ENCODE peak calls at places on chromosome 7, in eight cellular contexts. L is heart right ventricle, W is HFFc6, A is activated B cell treated with CpG ODN at 0.5 μM for 24 hours, Y is CD14-positive monocyte, Q is A549, O is tibial nerve, K is neural progenitor cell. C is an unnamed sample.

GRCh38 chr7:100602889-100603696 is 930 bp downstream of the PCOLCE start:
- DNase-seq in K (peak), A (no peak), W (peak), L (peak), Y (no peak), O (peak), Q (no peak), C (no peak)

GRCh38 chr7:28149291-28150101 is 31.1 kb downstream of the JAZF1 start:
- DNase-seq in Q (no peak), O (no peak), K (no peak), A (no peak), Y (no peak), L (no peak), W (no peak), C (no peak)

GRCh38 chr7:151252961-151253691 is 4.6 kb upstream of the SMARCD3 start:
- DNase-seq in A (no peak), K (peak), O (no peak), W (no peak), Y (no peak), Q (no peak), L (no peak), C (no peak)

GRCh38 chr7:112495820-112496462 is 15.2 kb downstream of the LSMEM1 start:
- DNase-seq in Y (no peak), Q (peak), K (peak), O (peak), L (peak), W (peak), A (no peak), C (no peak)

GRCh38 chr7:29115753-29116152 is 30.6 kb downstream of the CPVL start:
- DNase-seq in K (no peak), O (no peak), Y (no peak), W (no peak), L (no peak), A (no peak), Q (no peak), C (no peak)

GRCh38 chr7:17685141-17685540 is 255.2 kb downstream of the SNX13 start:
- DNase-seq in K (no peak), Y (no peak), Q (no peak), A (no peak), L (no peak), W (no peak), O (no peak), C (no peak)

GRCh38 chr7:69430502-69431145 is 167.7 kb upstream of the AUTS2 start:
- DNase-seq in Q (no peak), O (peak), Y (no peak), L (peak), A (no peak), W (no peak), K (peak), C (no peak)

GRCh38 chr7:140542226-140542625 is 62.9 kb upstream of the MKRN1 start:
- DNase-seq in O (peak), L (peak), W (peak), K (peak), Y (no peak), A (no peak), Q (peak), C (no peak)

GRCh38 chr7:55366461-55367138 is 1.5 kb downstream of the LANCL2 start:
- DNase-seq in Q (peak), W (no peak), O (no peak), K (peak), A (no peak), L (no peak), Y (no peak), C (no peak)

GRCh38 chr7:39240864-39241263 is 263.2 kb downstream of the POU6F2 start:
- DNase-seq in L (no peak), O (no peak), K (no peak), Q (no peak), Y (no peak), W (no peak), A (no peak), C (no peak)

GRCh38 chr7:83413831-83414230 is 235.1 kb downstream of the SEMA3E start:
- DNase-seq in Y (no peak), Q (no peak), O (no peak), W (no peak), L (no peak), K (no peak), A (no peak), C (no peak)

GRCh38 chr7:106768324-106768751 is 96.7 kb upstream of the PIK3CG start:
- DNase-seq in Y (no peak), W (peak), Q (no peak), O (no peak), A (no peak), K (no peak), L (no peak), C (no peak)

GRCh38 chr7:39624935-39625694 is 1.7 kb downstream of the RALA start:
- DNase-seq in Q (no peak), W (peak), O (no peak), Y (no peak), K (no peak), A (no peak), L (no peak), C (no peak)

GRCh38 chr7:136036336-136036735 is 59.2 kb upstream of the MTPN start:
- DNase-seq in Q (no peak), O (no peak), W (no peak), Y (no peak), A (no peak), L (no peak), K (no peak), C (no peak)

GRCh38 chr7:157150825-157151412 is 12.2 kb downstream of the UBE3C start:
- DNase-seq in Y (no peak), Q (no peak), L (peak), K (peak), W (no peak), O (no peak), A (no peak), C (no peak)

GRCh38 chr7:101075646-101076045 is 9.6 kb upstream of the TRIM56 start:
- DNase-seq in W (no peak), A (no peak), Y (no peak), O (no peak), K (no peak), L (no peak), Q (no peak), C (no peak)

GRCh38 chr7:4886671-4887070 is 3.2 kb upstream of the RADIL start:
- DNase-seq in K (no peak), O (no peak), Y (no peak), W (no peak), Q (no peak), L (no peak), A (no peak), C (no peak)

GRCh38 chr7:141486959-141487358 is 64.3 kb upstream of the AGK start:
- DNase-seq in Q (no peak), K (peak), Y (no peak), O (no peak), L (no peak), A (no peak), W (no peak), C (no peak)

GRCh38 chr7:148909560-148909959 is 25.5 kb upstream of the EZH2 start:
- DNase-seq in Y (no peak), Q (no peak), A (no peak), W (no peak), L (no peak), O (no peak), K (peak), C (no peak)

GRCh38 chr7:114155106-114155765 is 236.4 kb upstream of the PPP1R3A start:
- DNase-seq in Y (no peak), W (no peak), A (no peak), Q (no peak), L (no peak), K (no peak), O (no peak), C (no peak)

GRCh38 chr7:140165422-140165821 is 11.4 kb downstream of the KDM7A start:
- DNase-seq in Q (peak), Y (no peak), K (no peak), L (no peak), O (no peak), W (peak), A (no peak), C (no peak)

GRCh38 chr7:35680403-35681013 is 14.4 kb downstream of the HERPUD2 start:
- DNase-seq in O (no peak), A (no peak), K (no peak), L (no peak), Q (no peak), Y (no peak), W (no peak), C (no peak)

GRCh38 chr7:35670856-35671569 is 23.9 kb downstream of the HERPUD2 start:
- DNase-seq in A (no peak), W (no peak), K (peak), Q (no peak), L (no peak), O (no peak), Y (no peak), C (no peak)

GRCh38 chr7:35677582-35678356 is 17.2 kb downstream of the HERPUD2 start:
- DNase-seq in Q (no peak), K (no peak), A (no peak), W (no peak), Y (no peak), O (no peak), L (no peak), C (no peak)

GRCh38 chr7:35681630-35682029 is 13.3 kb downstream of the HERPUD2 start:
- DNase-seq in L (no peak), W (no peak), O (no peak), Y (no peak), K (no peak), Q (no peak), A (no peak), C (no peak)

GRCh38 chr7:35676211-35676610 is 18.7 kb downstream of the HERPUD2 start:
- DNase-seq in K (no peak), O (no peak), L (no peak), W (no peak), Y (no peak), A (no peak), Q (no peak), C (no peak)
- TF ChIP-seq CTCF in K (no peak), O (no peak), L (no peak), W (no peak), Y (peak), A (no peak), Q (no peak), C (no peak)

GRCh38 chr7:117484988-117485655 is 5.3 kb downstream of the CFTR start:
- DNase-seq in K (peak), W (no peak), A (no peak), Q (no peak), O (no peak), L (no peak), Y (no peak), C (no peak)

GRCh38 chr7:117478796-117479479 is 887 bp upstream of the CFTR start:
- DNase-seq in Q (no peak), K (peak), L (no peak), O (no peak), Y (no peak), W (no peak), A (no peak), C (no peak)

GRCh38 chr7:117479480-117480224 is at the start of gene CFTR:
- DNase-seq in Q (peak), K (peak), W (no peak), Y (no peak), A (no peak), L (peak), O (no peak), C (no peak)

GRCh38 chr7:117480978-117481377 is 1.2 kb downstream of the CFTR start:
- DNase-seq in L (no peak), W (no peak), Q (peak), A (no peak), Y (no peak), O (no peak), K (peak), C (no peak)
- TF ChIP-seq CTCF in L (no peak), W (no peak), Q (no peak), A (no peak), Y (no peak), O (no peak), K (peak), C (no peak)

DNA sequence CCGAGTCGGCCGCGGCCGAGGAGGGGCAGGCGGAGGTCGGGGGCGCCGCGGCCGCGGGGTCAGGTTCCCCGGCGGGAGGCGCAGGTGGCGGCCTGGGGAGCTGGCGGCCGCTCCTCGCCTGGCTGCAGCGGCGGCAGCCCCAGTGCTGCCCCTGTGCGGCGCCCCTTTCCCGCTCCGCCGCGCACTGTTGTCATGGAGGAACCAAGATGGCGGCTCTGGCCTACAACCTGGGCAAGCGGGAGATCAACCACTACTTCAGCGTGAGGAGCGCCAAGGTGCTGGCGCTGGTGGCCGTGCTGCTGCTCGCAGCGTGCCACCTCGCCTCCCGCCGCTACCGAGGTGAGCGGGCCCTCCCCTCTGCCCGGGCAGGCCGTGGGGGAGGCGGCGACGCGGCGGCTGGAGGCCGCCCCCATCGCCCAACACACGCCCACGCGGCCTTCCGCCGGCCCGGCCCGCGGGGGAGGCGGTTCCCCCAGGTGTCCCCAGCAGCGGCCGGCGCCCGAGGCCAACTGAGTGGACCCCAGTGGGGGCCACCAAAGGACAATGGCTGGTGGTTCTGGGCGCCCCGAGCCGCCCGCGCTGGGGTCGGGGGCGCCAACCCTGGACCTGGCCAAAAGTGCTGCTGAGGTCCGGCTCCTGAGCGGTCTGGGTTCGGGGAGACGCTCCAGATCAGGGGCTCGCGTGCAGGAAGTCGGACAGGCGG is 421 bp downstream of the CASD1 start:
- DNase-seq in A (peak), L (peak), W (peak), Q (peak), K (peak), Y (peak), O (peak), C (peak)
- TF ChIP-seq CTCF in A (no peak), L (peak), W (peak), Q (peak), K (peak), Y (peak), O (peak), C (no peak)

GRCh38 chr7:130143986-130144618 is 61.1 kb downstream of the TMEM209 start:
- DNase-seq in W (no peak), A (no peak), Q (no peak), O (no peak), L (no peak), Y (no peak), K (no peak), C (no peak)

GRCh38 chr7:130146693-130147520 is 58.3 kb downstream of the TMEM209 start:
- DNase-seq in L (no peak), A (no peak), O (no peak), Y (no peak), K (no peak), Q (no peak), W (no peak), C (no peak)

GRCh38 chr7:130143334-130143732 is 61.9 kb downstream of the TMEM209 start:
- DNase-seq in L (no peak), K (no peak), O (no peak), W (no peak), Q (no peak), Y (no peak), A (no peak), C (no peak)

GRCh38 chr7:130144632-130145171 is 60.5 kb downstream of the TMEM209 start:
- DNase-seq in L (no peak), O (no peak), A (no peak), Q (peak), K (no peak), W (peak), Y (no peak), C (no peak)

DNA sequence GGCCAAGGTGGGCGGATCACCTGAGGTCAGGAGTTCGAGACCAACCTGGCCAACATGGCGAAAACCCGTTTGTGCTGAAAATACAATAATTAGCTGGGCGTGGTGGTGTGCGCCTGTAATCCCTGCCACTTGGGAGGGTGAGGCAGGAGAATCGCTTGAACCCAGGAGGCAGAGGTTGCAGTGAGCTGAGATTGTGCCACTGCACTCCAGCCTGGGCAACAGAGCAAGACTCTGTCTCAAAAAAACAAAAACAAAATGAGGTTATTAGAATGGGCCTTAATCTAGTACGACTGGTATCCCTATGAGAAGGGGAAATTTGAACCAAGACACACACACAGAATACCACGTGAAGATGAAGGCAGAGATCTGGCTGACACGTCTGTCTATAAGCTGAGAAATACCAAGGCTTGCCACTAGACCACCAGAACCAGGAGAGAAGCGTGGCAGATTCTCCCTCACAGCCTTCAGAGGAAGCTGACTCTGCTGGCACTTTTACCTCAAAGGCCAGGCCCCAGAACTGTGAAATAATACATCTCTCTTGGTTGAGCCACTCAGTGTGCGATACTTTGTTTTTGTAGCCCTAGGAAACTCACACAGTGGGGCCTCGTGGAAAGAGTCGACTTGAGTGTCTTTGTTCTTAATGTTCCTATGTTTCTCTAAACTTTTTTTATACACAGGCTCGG is 59.6 kb downstream of the TMEM209 start:
- DNase-seq in K (no peak), Q (no peak), O (no peak), A (no peak), Y (no peak), W (no peak), L (no peak), C (peak)
- TF ChIP-seq CTCF in K (no peak), Q (no peak), O (no peak), A (no peak), Y (no peak), W (no peak), L (no peak), C (no peak)

GRCh38 chr7:15168489-15168888 is 265.9 kb upstream of the DGKB start:
- DNase-seq in Q (no peak), O (no peak), K (no peak), Y (no peak), L (no peak), W (peak), A (no peak), C (no peak)
- TF ChIP-seq CTCF in Q (no peak), O (no peak), K (no peak), Y (no peak), L (no peak), W (peak), A (no peak), C (no peak)

GRCh38 chr7:31924228-31924627 is 146.0 kb downstream of the PDE1C start:
- DNase-seq in K (no peak), O (no peak), L (no peak), W (no peak), Y (no peak), Q (peak), A (no peak), C (no peak)
- TF ChIP-seq CTCF in K (no peak), O (no peak), L (no peak), W (no peak), Y (no peak), Q (no peak), A (no peak), C (no peak)